ENCODE peak calls at places on chromosomes 11 and 22, in five cellular contexts. U is GM04503; O is non-pigmented ciliary epithelial cell; S is CD8-positive, alpha-beta T cell; G is thyroid gland. V is an unnamed sample.

GRCh38 chr22:45507798-45508197 is 5.1 kb downstream of the FBLN1 start:
- DNase-seq in U (no peak), O (no peak), S (no peak), G (no peak), V (no peak)

GRCh38 chr22:27719535-27720227 is 81.9 kb downstream of the MN1 start:
- DNase-seq in U (peak; percentile 38), O (no peak), S (no peak), G (peak; percentile 43), V (no peak)

GRCh38 chr11:70567680-70568503 is 169.6 kb downstream of the CTTN start:
- DNase-seq in U (no peak), O (no peak), S (no peak), G (no peak), V (no peak)

GRCh38 chr22:27475548-27475897 is 326.0 kb downstream of the MN1 start:
- DNase-seq in U (no peak), O (no peak), S (no peak), G (no peak), V (no peak)

GRCh38 chr22:42368379-42369249 is 63.6 kb downstream of the NFAM1 start:
- DNase-seq in U (no peak), O (no peak), S (no peak), G (peak; percentile 46), V (no peak)

GRCh38 chr11:2771758-2772466 is 72.1 kb upstream of the KCNQ1OT1 start:
- DNase-seq in U (no peak), O (no peak), S (no peak), G (peak; percentile 3), V (no peak)

GRCh38 chr11:100672483-100673038 is 14.5 kb upstream of the ARHGAP42 start:
- DNase-seq in U (no peak), O (no peak), S (no peak), G (no peak), V (no peak)

GRCh38 chr11:12841946-12842630 is 167.0 kb upstream of the RASSF10 start:
- DNase-seq in U (no peak), O (no peak), S (no peak), G (peak; percentile 59), V (no peak)

GRCh38 chr11:108994887-108995286 is 330.0 kb downstream of the DDX10 start:
- DNase-seq in U (no peak), O (no peak), S (no peak), G (no peak), V (no peak)

GRCh38 chr22:27252282-27253049 is 549.1 kb downstream of the MN1 start:
- DNase-seq in U (peak; percentile 63), O (peak; percentile 79), S (no peak), G (peak; percentile 4), V (no peak)

GRCh38 chr11:84800755-84801346 is 826.3 kb downstream of the DLG2 start:
- DNase-seq in U (no peak), O (peak; percentile 19), S (no peak), G (no peak), V (no peak)

GRCh38 chr11:68262544-68262827 is 9.3 kb downstream of the C11orf24 start:
- DNase-seq in U (no peak), O (no peak), S (no peak), G (no peak), V (no peak)

GRCh38 chr22:44577391-44578114 is 79.5 kb upstream of the RTL6 start:
- DNase-seq in U (no peak), O (no peak), S (no peak), G (no peak), V (no peak)

GRCh38 chr22:47171441-47172221 is 409.2 kb downstream of the TBC1D22A start:
- DNase-seq in U (no peak), O (no peak), S (no peak), G (peak; percentile 1), V (no peak)

GRCh38 chr11:59158206-59159068 is 13.5 kb upstream of the DTX4 start:
- DNase-seq in U (no peak), O (no peak), S (peak; percentile 42), G (peak; percentile 49), V (peak; percentile 21)

GRCh38 chr11:96134622-96135021 is 208.4 kb downstream of the MAML2 start:
- DNase-seq in U (peak; percentile 40), O (no peak), S (no peak), G (no peak), V (no peak)

GRCh38 chr11:112584674-112585073 is 324.0 kb upstream of the PLET1 start:
- DNase-seq in U (no peak), O (no peak), S (no peak), G (no peak), V (no peak)

GRCh38 chr11:8033312-8033715 is 46.2 kb downstream of the EIF3F start:
- DNase-seq in U (no peak), O (no peak), S (no peak), G (peak; percentile 90), V (peak; percentile 22)

GRCh38 chr11:65438257-65439151 is 15.9 kb downstream of the NEAT1 start:
- DNase-seq in U (no peak), O (no peak), S (no peak), G (no peak), V (no peak)

V was measured in activated effector memory CD4-positive, alpha-beta T cell treated with Interleukin-2 at 50 U/mL for 16 hours.